ENCODE peak calls at places on chromosomes 2 and 18, in seven cellular contexts. One of them, this sample, is unnamed.

GRCh38 chr2:98914713-98915580 is 21.1 kb downstream of the CRACDL start:
- DNase-seq in left colon: no peak
- DNase-seq in NCI-H1105 treated with DMSO at 0.1 percent for 48 hours: no peak
- DNase-seq in stimulated activated CD8-positive, alpha-beta memory T cell treated with anti-CD3 and anti-CD28 coated beads, Interleukin-7, amount 100 ng/mL, for 4 hours: no peak
- DNase-seq in fibroblast of pulmonary artery: no peak
- DNase-seq in ELR: no peak
- DNase-seq in fibroblast of villous mesenchyme: no peak
- DNase-seq in this sample: no peak

GRCh38 chr18:13623348-13623747 is 103.0 kb downstream of the FAM210A start:
- DNase-seq in left colon: no peak
- DNase-seq in NCI-H1105 treated with DMSO at 0.1 percent for 48 hours: no peak
- DNase-seq in stimulated activated CD8-positive, alpha-beta memory T cell treated with anti-CD3 and anti-CD28 coated beads, Interleukin-7, amount 100 ng/mL, for 4 hours: no peak
- DNase-seq in fibroblast of pulmonary artery: no peak
- DNase-seq in ELR: no peak
- DNase-seq in fibroblast of villous mesenchyme: no peak
- DNase-seq in this sample: no peak

GRCh38 chr2:71528221-71528620 is 74.9 kb downstream of the DYSF start:
- DNase-seq in left colon: no peak
- DNase-seq in NCI-H1105 treated with DMSO at 0.1 percent for 48 hours: no peak
- DNase-seq in stimulated activated CD8-positive, alpha-beta memory T cell treated with anti-CD3 and anti-CD28 coated beads, Interleukin-7, amount 100 ng/mL, for 4 hours: no peak
- DNase-seq in fibroblast of pulmonary artery: no peak
- DNase-seq in ELR: no peak
- DNase-seq in fibroblast of villous mesenchyme: no peak
- DNase-seq in this sample: no peak

GRCh38 chr2:30577151-30577550 is 130.1 kb downstream of the LCLAT1 start:
- DNase-seq in left colon: no peak
- DNase-seq in NCI-H1105 treated with DMSO at 0.1 percent for 48 hours: no peak
- DNase-seq in stimulated activated CD8-positive, alpha-beta memory T cell treated with anti-CD3 and anti-CD28 coated beads, Interleukin-7, amount 100 ng/mL, for 4 hours: no peak
- DNase-seq in fibroblast of pulmonary artery: no peak
- DNase-seq in ELR: no peak
- DNase-seq in fibroblast of villous mesenchyme: no peak
- DNase-seq in this sample: no peak

GRCh38 chr2:179340678-179341077 is 76.0 kb upstream of the SESTD1 start:
- DNase-seq in left colon: no peak
- DNase-seq in NCI-H1105 treated with DMSO at 0.1 percent for 48 hours: no peak
- DNase-seq in stimulated activated CD8-positive, alpha-beta memory T cell treated with anti-CD3 and anti-CD28 coated beads, Interleukin-7, amount 100 ng/mL, for 4 hours: no peak
- DNase-seq in fibroblast of pulmonary artery: peak
- DNase-seq in ELR: peak
- DNase-seq in fibroblast of villous mesenchyme: peak
- DNase-seq in this sample: peak

GRCh38 chr18:50194623-50195532 is at the start of gene MYO5B:
- DNase-seq in left colon: peak
- DNase-seq in NCI-H1105 treated with DMSO at 0.1 percent for 48 hours: peak
- DNase-seq in stimulated activated CD8-positive, alpha-beta memory T cell treated with anti-CD3 and anti-CD28 coated beads, Interleukin-7, amount 100 ng/mL, for 4 hours: peak
- DNase-seq in fibroblast of pulmonary artery: no peak
- DNase-seq in ELR: no peak
- DNase-seq in fibroblast of villous mesenchyme: no peak
- DNase-seq in this sample: no peak

GRCh38 chr18:1483386-1483785 is 578.7 kb downstream of the ADCYAP1 start:
- DNase-seq in left colon: no peak
- DNase-seq in NCI-H1105 treated with DMSO at 0.1 percent for 48 hours: no peak
- DNase-seq in stimulated activated CD8-positive, alpha-beta memory T cell treated with anti-CD3 and anti-CD28 coated beads, Interleukin-7, amount 100 ng/mL, for 4 hours: no peak
- DNase-seq in fibroblast of pulmonary artery: peak
- DNase-seq in ELR: no peak
- DNase-seq in fibroblast of villous mesenchyme: no peak
- DNase-seq in this sample: no peak

GRCh38 chr2:112835553-112836535 is 735 bp downstream of the IL1B start:
- DNase-seq in left colon: no peak
- DNase-seq in NCI-H1105 treated with DMSO at 0.1 percent for 48 hours: no peak
- DNase-seq in stimulated activated CD8-positive, alpha-beta memory T cell treated with anti-CD3 and anti-CD28 coated beads, Interleukin-7, amount 100 ng/mL, for 4 hours: no peak
- DNase-seq in fibroblast of pulmonary artery: peak
- DNase-seq in ELR: peak
- DNase-seq in fibroblast of villous mesenchyme: peak
- DNase-seq in this sample: no peak

GRCh38 chr2:35973737-35974132 is 381.8 kb upstream of the CRIM1 start:
- DNase-seq in left colon: no peak
- DNase-seq in NCI-H1105 treated with DMSO at 0.1 percent for 48 hours: no peak
- DNase-seq in stimulated activated CD8-positive, alpha-beta memory T cell treated with anti-CD3 and anti-CD28 coated beads, Interleukin-7, amount 100 ng/mL, for 4 hours: no peak
- DNase-seq in fibroblast of pulmonary artery: peak
- DNase-seq in ELR: no peak
- DNase-seq in fibroblast of villous mesenchyme: no peak
- DNase-seq in this sample: no peak

GRCh38 chr2:118309201-118310015 is 221.1 kb downstream of the INSIG2 start:
- DNase-seq in left colon: no peak
- DNase-seq in NCI-H1105 treated with DMSO at 0.1 percent for 48 hours: no peak
- DNase-seq in stimulated activated CD8-positive, alpha-beta memory T cell treated with anti-CD3 and anti-CD28 coated beads, Interleukin-7, amount 100 ng/mL, for 4 hours: no peak
- DNase-seq in fibroblast of pulmonary artery: no peak
- DNase-seq in ELR: no peak
- DNase-seq in fibroblast of villous mesenchyme: no peak
- DNase-seq in this sample: no peak

GRCh38 chr2:196983934-196984333 is 57.4 kb upstream of the PGAP1 start:
- DNase-seq in left colon: no peak
- DNase-seq in NCI-H1105 treated with DMSO at 0.1 percent for 48 hours: no peak
- DNase-seq in stimulated activated CD8-positive, alpha-beta memory T cell treated with anti-CD3 and anti-CD28 coated beads, Interleukin-7, amount 100 ng/mL, for 4 hours: no peak
- DNase-seq in fibroblast of pulmonary artery: peak
- DNase-seq in ELR: no peak
- DNase-seq in fibroblast of villous mesenchyme: peak
- DNase-seq in this sample: no peak

GRCh38 chr2:207768168-207768890 is 1.4 kb downstream of the FZD5 start:
- DNase-seq in left colon: peak
- DNase-seq in NCI-H1105 treated with DMSO at 0.1 percent for 48 hours: peak
- DNase-seq in stimulated activated CD8-positive, alpha-beta memory T cell treated with anti-CD3 and anti-CD28 coated beads, Interleukin-7, amount 100 ng/mL, for 4 hours: peak
- DNase-seq in fibroblast of pulmonary artery: peak
- DNase-seq in ELR: peak
- DNase-seq in fibroblast of villous mesenchyme: peak
- DNase-seq in this sample: no peak

GRCh38 chr2:239161711-239162140 is 239.1 kb downstream of the HDAC4 start:
- DNase-seq in left colon: peak
- DNase-seq in NCI-H1105 treated with DMSO at 0.1 percent for 48 hours: no peak
- DNase-seq in stimulated activated CD8-positive, alpha-beta memory T cell treated with anti-CD3 and anti-CD28 coated beads, Interleukin-7, amount 100 ng/mL, for 4 hours: no peak
- DNase-seq in fibroblast of pulmonary artery: no peak
- DNase-seq in ELR: no peak
- DNase-seq in fibroblast of villous mesenchyme: no peak
- DNase-seq in this sample: no peak

This sample was measured in brain microvascular endothelial cell.